ENCODE peak calls at places on chromosomes 16 and 17, in six cellular contexts. One of them, this sample, is unnamed.

GRCh38 chr17:69525920-69526841 is 111.7 kb downstream of the MAP2K6 start:
- DNase-seq in left lobe of liver: no peak
- DNase-seq in posterior cingulate gyrus: no peak
- DNase-seq in HEK293T: peak
- DNase-seq in heart right ventricle: no peak
- DNase-seq in T-helper 2 cell: no peak
- DNase-seq in this sample: no peak

GRCh38 chr16:54000361-54000760 is 286.2 kb downstream of the IRX3 start:
- DNase-seq in posterior cingulate gyrus: no peak
- DNase-seq in T-helper 2 cell: no peak
- DNase-seq in heart right ventricle: no peak
- DNase-seq in left lobe of liver: no peak
- DNase-seq in HEK293T: no peak
- DNase-seq in this sample: no peak

GRCh38 chr16:70421473-70422311 is 17.2 kb downstream of the ST3GAL2 start:
- DNase-seq in HEK293T: no peak
- DNase-seq in left lobe of liver: no peak
- DNase-seq in T-helper 2 cell: no peak
- DNase-seq in posterior cingulate gyrus: no peak
- DNase-seq in heart right ventricle: no peak
- DNase-seq in this sample: no peak

GRCh38 chr16:65524997-65525396 is 403.1 kb upstream of the CDH11 start:
- DNase-seq in HEK293T: no peak
- DNase-seq in heart right ventricle: no peak
- DNase-seq in posterior cingulate gyrus: no peak
- DNase-seq in T-helper 2 cell: no peak
- DNase-seq in left lobe of liver: no peak
- DNase-seq in this sample: no peak

GRCh38 chr16:287298-287811 is 4.4 kb downstream of the PDIA2 start:
- DNase-seq in T-helper 2 cell: no peak
- DNase-seq in HEK293T: no peak
- DNase-seq in heart right ventricle: no peak
- DNase-seq in posterior cingulate gyrus: no peak
- DNase-seq in left lobe of liver: no peak
- DNase-seq in this sample: no peak

GRCh38 chr16:69087161-69087581 is 18.3 kb upstream of the HAS3 start:
- DNase-seq in HEK293T: no peak
- DNase-seq in posterior cingulate gyrus: no peak
- DNase-seq in heart right ventricle: no peak
- DNase-seq in T-helper 2 cell: no peak
- DNase-seq in left lobe of liver: no peak
- DNase-seq in this sample: no peak

GRCh38 chr16:1142911-1143310 is 10.0 kb upstream of the CACNA1H start:
- DNase-seq in T-helper 2 cell: no peak
- DNase-seq in posterior cingulate gyrus: no peak
- DNase-seq in left lobe of liver: no peak
- DNase-seq in heart right ventricle: no peak
- DNase-seq in HEK293T: no peak
- DNase-seq in this sample: no peak

GRCh38 chr17:14756469-14756868 is 455.6 kb downstream of the HS3ST3B1 start:
- DNase-seq in posterior cingulate gyrus: no peak
- DNase-seq in left lobe of liver: peak
- DNase-seq in T-helper 2 cell: no peak
- DNase-seq in heart right ventricle: no peak
- DNase-seq in HEK293T: no peak
- DNase-seq in this sample: no peak

GRCh38 chr17:17440938-17441730 is 35.7 kb upstream of the MED9 start:
- DNase-seq in heart right ventricle: no peak
- DNase-seq in T-helper 2 cell: no peak
- DNase-seq in HEK293T: no peak
- DNase-seq in left lobe of liver: no peak
- DNase-seq in posterior cingulate gyrus: no peak
- DNase-seq in this sample: no peak

GRCh38 chr16:85570735-85571562 is 42.2 kb upstream of the GSE1 start:
- DNase-seq in posterior cingulate gyrus: no peak
- DNase-seq in left lobe of liver: no peak
- DNase-seq in heart right ventricle: peak
- DNase-seq in T-helper 2 cell: no peak
- DNase-seq in HEK293T: no peak
- DNase-seq in this sample: no peak

GRCh38 chr16:58393138-58393504 is 850 bp downstream of the GINS3 start:
- DNase-seq in heart right ventricle: no peak
- DNase-seq in HEK293T: peak
- DNase-seq in left lobe of liver: no peak
- DNase-seq in posterior cingulate gyrus: no peak
- DNase-seq in T-helper 2 cell: no peak
- DNase-seq in this sample: no peak

GRCh38 chr16:24863582-24864437 is 18.0 kb downstream of the SLC5A11 start:
- DNase-seq in left lobe of liver: no peak
- DNase-seq in T-helper 2 cell: no peak
- DNase-seq in heart right ventricle: no peak
- DNase-seq in posterior cingulate gyrus: no peak
- DNase-seq in HEK293T: no peak
- DNase-seq in this sample: no peak